ENCODE peak calls at places on chromosomes 7 and 10, in ten cellular contexts. H, P, R, I, M, Y, U, C, X and S are unnamed samples.

GRCh38 chr10:51244308-51244707 is 170.0 kb downstream of the PRKG1 start:
- DNase-seq in C (peak; percentile 70), U (no peak), H (no peak), I (no peak), Y (no peak), X (peak; percentile 12), P (no peak), M (no peak), R (no peak), S (no peak)

GRCh38 chr10:70381491-70382421 is 669 bp downstream of the LRRC20 start:
- DNase-seq in H (no peak), C (peak; percentile 76), Y (peak; percentile 55), X (peak; percentile 7), R (peak; percentile 13), U (peak; percentile 39), I (peak; percentile 57), M (peak; percentile 45), P (peak; percentile 58), S (peak; percentile 56)

GRCh38 chr7:159104188-159105030 is 40.3 kb downstream of the VIPR2 start:
- DNase-seq in R (no peak), X (no peak), U (no peak), P (no peak), I (no peak), M (no peak), Y (no peak), H (no peak), C (no peak), S (no peak)

GRCh38 chr10:30351502-30351901 is 2.4 kb upstream of the MTPAP start:
- DNase-seq in M (no peak), U (no peak), I (no peak), P (no peak), R (no peak), C (no peak), H (no peak), Y (no peak), X (no peak), S (no peak)

GRCh38 chr10:60944910-60945297 is 919 bp upstream of the RHOBTB1 start:
- DNase-seq in U (no peak), I (no peak), X (no peak), Y (no peak), H (no peak), R (no peak), P (no peak), C (no peak), M (no peak), S (no peak)

GRCh38 chr7:141184532-141185190 is 110.8 kb downstream of the TMEM178B start:
- DNase-seq in H (no peak), C (no peak), P (no peak), Y (no peak), U (no peak), I (no peak), X (no peak), R (no peak), M (no peak), S (no peak)

GRCh38 chr10:113357688-113358306 is 195.1 kb upstream of the HABP2 start:
- DNase-seq in C (peak; percentile 42), I (no peak), X (no peak), Y (no peak), H (no peak), M (no peak), R (no peak), U (no peak), P (no peak), S (no peak)

GRCh38 chr7:115435178-115435577 is 513.3 kb downstream of the MDFIC start:
- DNase-seq in P (no peak), R (no peak), U (no peak), Y (no peak), C (no peak), H (no peak), I (no peak), M (no peak), X (no peak), S (no peak)

GRCh38 chr7:37920619-37921339 is at the start of gene EPDR1:
- DNase-seq in C (peak; percentile 70), U (peak; percentile 23), M (no peak), R (no peak), Y (no peak), P (peak; percentile 75), X (peak; percentile 18), I (peak; percentile 78), H (no peak), S (peak; percentile 83)

GRCh38 chr7:68015565-68016532 is 1019.2 kb downstream of the TYW1 start:
- DNase-seq in P (no peak), C (no peak), U (no peak), H (no peak), X (no peak), M (no peak), I (no peak), R (no peak), Y (no peak), S (no peak)

GRCh38 chr7:50119815-50120637 is 27.0 kb upstream of the ZPBP start:
- DNase-seq in H (no peak), Y (no peak), M (peak; percentile 53), P (peak; percentile 64), R (no peak), U (no peak), C (peak; percentile 61), I (peak; percentile 19), X (no peak), S (no peak)

GRCh38 chr10:90775351-90776028 is 82.3 kb downstream of the HTR7 start:
- DNase-seq in Y (no peak), P (no peak), M (no peak), C (peak; percentile 26), U (peak; percentile 64), X (peak; percentile 60), I (no peak), H (no peak), R (no peak), S (peak; percentile 56)

GRCh38 chr10:90947025-90947960 is 26.4 kb upstream of the ANKRD1 start:
- DNase-seq in R (peak; percentile 46), C (no peak), U (no peak), P (no peak), Y (peak; percentile 52), H (no peak), M (no peak), X (peak; percentile 64), I (no peak), S (peak; percentile 16)

GRCh38 chr10:101766306-101766705 is 9.6 kb downstream of the FGF8 start:
- DNase-seq in U (no peak), H (no peak), R (no peak), C (no peak), M (no peak), P (no peak), X (no peak), Y (no peak), I (no peak), S (no peak)

GRCh38 chr10:24449769-24450310 is 240.9 kb downstream of the KIAA1217 start:
- DNase-seq in I (no peak), M (no peak), P (no peak), X (no peak), U (no peak), R (no peak), H (no peak), C (no peak), Y (no peak), S (no peak)
- H3K9ac ChIP-seq in I (no peak overlapping the region), M (no peak overlapping the region), P (no peak overlapping the region), X (peak overlapping the region; percentile 58), U (peak overlapping the region; percentile 30), R (peak overlapping the region; percentile 33), H (peak overlapping the region; percentile 58), C (no peak overlapping the region), Y (no peak overlapping the region), S (peak overlapping the region; percentile 63)

DNA sequence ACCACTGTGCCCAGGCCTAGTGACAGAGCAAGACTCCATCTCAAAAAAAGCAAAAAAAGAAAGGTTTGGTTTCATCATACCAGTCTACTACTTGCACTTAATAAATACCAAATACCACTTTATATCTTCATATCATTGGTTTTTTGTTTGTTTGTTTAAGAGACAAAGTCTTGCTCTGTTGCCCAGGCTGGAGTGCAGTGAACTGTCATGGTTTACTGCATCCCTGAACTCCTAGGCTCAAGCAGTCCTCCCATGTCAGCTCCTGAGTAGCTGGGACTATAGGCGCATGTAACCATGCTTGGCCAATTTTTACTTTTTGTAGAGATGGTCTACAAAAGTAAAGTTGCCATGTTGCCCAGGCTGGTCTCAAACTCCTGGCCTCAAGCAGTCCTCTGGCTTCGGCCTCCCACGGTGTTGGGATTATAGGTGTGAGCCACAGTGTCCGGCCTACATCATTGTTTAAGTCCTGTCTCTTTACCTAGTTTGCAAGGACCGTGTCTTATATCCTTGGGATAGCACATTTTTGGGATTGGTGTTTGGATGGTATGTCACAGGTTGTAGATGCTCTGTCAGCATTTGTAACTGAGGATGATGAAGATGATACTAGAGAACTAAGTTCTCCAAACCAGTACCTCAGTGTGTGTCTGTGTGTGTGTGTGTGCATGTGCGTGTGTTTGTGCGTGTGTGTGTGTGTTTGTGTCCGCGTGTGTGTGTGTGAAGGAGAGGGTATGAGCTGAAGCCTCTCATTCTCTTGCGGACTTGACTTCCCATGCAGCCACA is 9.3 kb downstream of the LMTK2 start:
- DNase-seq in M (no peak), C (no peak), R (no peak), P (no peak), I (no peak), U (no peak), Y (no peak), H (no peak), X (no peak), S (no peak)
- H4K20me1 ChIP-seq in M (peaks cover 16% of the 10 kb centered on the region), C (peaks cover 58% of the 10 kb centered on the region), R (peaks cover 24% of the 10 kb centered on the region), P (no peaks in the 10 kb centered on the region), I (peaks cover 6% of the 10 kb centered on the region), U (no peaks in the 10 kb centered on the region), Y (no peaks in the 10 kb centered on the region), H (peaks cover 3% of the 10 kb centered on the region), X (peaks cover 46% of the 10 kb centered on the region), S (peaks cover 16% of the 10 kb centered on the region)

GRCh38 chr10:97719602-97720001 is 6.1 kb downstream of the MARVELD1 start:
- DNase-seq in C (no peak), M (no peak), I (no peak), X (no peak), U (no peak), R (no peak), H (no peak), P (no peak), Y (no peak), S (no peak)
- H3K9ac ChIP-seq in C (no peak overlapping the region), M (no peak overlapping the region), I (no peak overlapping the region), X (no peak overlapping the region), U (no peak overlapping the region), R (no peak overlapping the region), H (peak overlapping the region; percentile 60), P (no peak overlapping the region), Y (no peak overlapping the region), S (no peak overlapping the region)

GRCh38 chr7:24963218-24963617 is 16.8 kb downstream of the OSBPL3 start:
- DNase-seq in M (no peak), R (peak; percentile 32), C (no peak), U (no peak), X (peak; percentile 75), P (no peak), Y (no peak), H (no peak), I (no peak), S (peak; percentile 93)

GRCh38 chr7:24958399-24958798 is 21.6 kb downstream of the OSBPL3 start:
- DNase-seq in U (no peak), H (no peak), Y (no peak), M (no peak), R (no peak), C (no peak), P (no peak), I (no peak), X (no peak), S (no peak)

GRCh38 chr7:24956021-24956420 is 24.0 kb downstream of the OSBPL3 start:
- DNase-seq in I (peak; percentile 69), R (no peak), C (no peak), U (peak; percentile 69), X (no peak), M (no peak), Y (no peak), P (no peak), H (no peak), S (no peak)

GRCh38 chr7:24962418-24962962 is 17.5 kb downstream of the OSBPL3 start:
- DNase-seq in H (no peak), M (no peak), X (no peak), C (no peak), P (no peak), R (no peak), U (no peak), Y (no peak), I (no peak), S (no peak)

GRCh38 chr7:24959735-24960485 is 20.1 kb downstream of the OSBPL3 start:
- DNase-seq in M (no peak), Y (no peak), X (peak; percentile 78), P (no peak), R (no peak), H (no peak), U (no peak), C (no peak), I (no peak), S (no peak)
- H4K20me1 ChIP-seq in M (no peaks in the 10 kb centered on the region), Y (no peaks in the 10 kb centered on the region), X (peaks cover 35% of the 10 kb centered on the region), P (no peaks in the 10 kb centered on the region), R (peaks cover 3% of the 10 kb centered on the region), H (peaks cover 6% of the 10 kb centered on the region), U (no peaks in the 10 kb centered on the region), C (no peaks in the 10 kb centered on the region), I (no peaks in the 10 kb centered on the region), S (peaks cover 3% of the 10 kb centered on the region)